ENCODE peak calls at places on chromosomes 3 and 15, in nine cellular contexts. R, D, M, L, E, Z, U, X and K are unnamed samples.

GRCh38 chr15:28974142-28974541 is 88.4 kb downstream of the APBA2 start:
- DNase-seq in X (peak; percentile 54), Z (no peak), M (no peak), U (no peak), E (no peak), D (no peak), L (no peak), R (no peak), K (no peak)

GRCh38 chr3:12004741-12005513 is 739 bp downstream of the SYN2 start:
- DNase-seq in Z (peak; percentile 14), D (no peak), X (no peak), U (no peak), M (no peak), E (no peak), R (no peak), L (no peak), K (no peak)

GRCh38 chr3:134485075-134485536 is 679 bp downstream of the ANAPC13 start:
- DNase-seq in U (no peak), R (no peak), M (no peak), X (no peak), L (no peak), Z (peak; percentile 51), D (peak; percentile 37), E (no peak), K (peak; percentile 13)

GRCh38 chr3:42262525-42262924 is 3.5 kb downstream of the CCK start:
- DNase-seq in L (no peak), M (no peak), Z (peak; percentile 71), D (no peak), U (no peak), R (no peak), E (no peak), X (no peak), K (no peak)

GRCh38 chr3:20060924-20061323 is 20.7 kb downstream of the KAT2B start:
- DNase-seq in E (no peak), R (no peak), D (peak; percentile 72), U (no peak), Z (no peak), L (no peak), M (no peak), X (peak; percentile 25), K (no peak)

GRCh38 chr3:54033761-54034160 is 88.6 kb upstream of the CACNA2D3 start:
- DNase-seq in M (no peak), Z (no peak), L (no peak), U (no peak), D (no peak), X (no peak), E (no peak), R (no peak), K (no peak)

GRCh38 chr3:123083446-123084124 is 16.8 kb downstream of the PDIA5 start:
- DNase-seq in D (peak; percentile 79), U (no peak), L (no peak), M (no peak), E (no peak), X (no peak), R (no peak), Z (peak; percentile 83), K (no peak)

GRCh38 chr15:59303641-59304433 is 68.8 kb downstream of the MYO1E start:
- DNase-seq in M (no peak), D (no peak), E (no peak), L (no peak), Z (no peak), X (no peak), U (no peak), R (no peak), K (peak; percentile 68)

GRCh38 chr15:85118581-85118980 is 136.9 kb downstream of the PDE8A start:
- DNase-seq in L (no peak), X (no peak), Z (no peak), M (no peak), R (no peak), E (no peak), U (no peak), D (no peak), K (no peak)

GRCh38 chr3:63349583-63350177 is 71.6 kb downstream of the SYNPR start:
- DNase-seq in L (no peak), R (no peak), M (peak; percentile 5), D (peak; percentile 77), Z (peak; percentile 82), U (no peak), E (no peak), X (peak; percentile 25), K (peak; percentile 47)